ENCODE peak calls at places on chromosomes 16 and 17, in five cellular contexts. C is lung, F is heart right ventricle, Q is A549, T is fibroblast of lung. Y is an unnamed sample.

GRCh38 chr17:35345926-35346771 is 27.3 kb downstream of the SLFN11 start:
- DNase-seq in T (peak), F (peak), C (peak), Q (no peak), Y (peak)

GRCh38 chr17:38604479-38605229 is 1.1 kb downstream of the SRCIN1 start:
- DNase-seq in F (no peak), Q (peak), C (no peak), T (no peak), Y (no peak)

GRCh38 chr17:41390411-41390938 is 6.9 kb downstream of the KRT31 start:
- DNase-seq in C (no peak), F (no peak), Q (no peak), T (no peak), Y (no peak)

GRCh38 chr17:15197229-15197628 is 67.9 kb downstream of the PMP22 start:
- DNase-seq in C (no peak), F (no peak), Q (no peak), T (no peak), Y (no peak)

GRCh38 chr17:72725432-72726068 is 366.9 kb downstream of the SLC39A11 start:
- DNase-seq in T (peak), Q (peak), F (peak), C (peak), Y (peak)

GRCh38 chr16:55563797-55564196 is 2.7 kb upstream of the CAPNS2 start:
- DNase-seq in F (no peak), T (no peak), C (no peak), Q (no peak), Y (no peak)

GRCh38 chr16:1188781-1189189 is 35.9 kb downstream of the CACNA1H start:
- DNase-seq in C (no peak), F (peak), T (peak), Q (no peak), Y (peak)

GRCh38 chr17:3765981-3766380 is 35.0 kb downstream of the ITGAE start:
- DNase-seq in C (no peak), T (no peak), F (no peak), Q (no peak), Y (no peak)

GRCh38 chr16:4864728-4865127 is 17.4 kb downstream of the UBN1 start:
- DNase-seq in T (no peak), C (no peak), F (no peak), Q (no peak), Y (no peak)

GRCh38 chr17:13306310-13306962 is 288.6 kb upstream of the ELAC2 start:
- DNase-seq in T (peak), C (no peak), Q (peak), F (peak), Y (peak)

GRCh38 chr16:14284930-14285541 is 213.9 kb downstream of the MRTFB start:
- DNase-seq in Q (peak), C (no peak), T (peak), F (no peak), Y (peak)

GRCh38 chr17:44375196-44376017 is 11.8 kb upstream of the FAM171A2 start:
- DNase-seq in Q (no peak), F (no peak), T (no peak), C (no peak), Y (no peak)

GRCh38 chr16:83733301-83733700 is 74.5 kb upstream of the HSBP1 start:
- DNase-seq in Q (no peak), T (peak), F (no peak), C (no peak), Y (peak)

GRCh38 chr16:23826528-23827244 is 9.1 kb upstream of the PRKCB start:
- DNase-seq in C (no peak), Q (no peak), T (no peak), F (no peak), Y (no peak)

DNA sequence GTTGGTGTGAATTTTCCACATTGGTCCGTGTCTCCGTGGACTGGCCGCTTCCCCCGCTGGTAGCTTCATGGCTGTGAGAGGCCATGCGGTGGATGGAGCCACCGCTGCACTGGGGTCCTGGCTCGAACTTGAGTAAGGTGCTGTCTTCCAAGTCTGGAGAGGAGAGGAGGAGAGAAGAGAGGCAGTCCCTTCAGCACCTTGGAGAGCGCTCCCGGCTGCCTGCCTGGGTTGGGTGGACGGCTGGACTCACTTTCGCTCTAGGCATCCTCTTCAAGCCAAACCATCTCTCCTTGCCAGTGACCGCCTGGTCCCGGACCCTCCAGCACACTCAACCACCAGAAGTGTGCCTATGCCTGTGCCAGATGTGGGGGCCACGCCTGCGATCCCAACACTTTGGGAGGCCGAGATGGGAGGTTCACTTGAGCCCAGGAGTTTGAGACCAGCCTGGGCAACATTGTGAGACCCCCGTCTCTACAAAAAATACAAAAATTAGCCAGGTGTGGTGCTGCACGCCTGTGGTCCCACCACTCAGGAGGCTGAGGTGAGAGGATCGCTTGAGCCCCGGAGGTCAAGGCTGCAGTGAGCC is 6.2 kb downstream of the JPH3 start:
- DNase-seq in F (peak), Q (no peak), C (no peak), T (peak), Y (peak)
- H3K4me3 ChIP-seq in F (no peak), Q (no peak), C (no peak), T (no peak), Y (no peak)

DNA sequence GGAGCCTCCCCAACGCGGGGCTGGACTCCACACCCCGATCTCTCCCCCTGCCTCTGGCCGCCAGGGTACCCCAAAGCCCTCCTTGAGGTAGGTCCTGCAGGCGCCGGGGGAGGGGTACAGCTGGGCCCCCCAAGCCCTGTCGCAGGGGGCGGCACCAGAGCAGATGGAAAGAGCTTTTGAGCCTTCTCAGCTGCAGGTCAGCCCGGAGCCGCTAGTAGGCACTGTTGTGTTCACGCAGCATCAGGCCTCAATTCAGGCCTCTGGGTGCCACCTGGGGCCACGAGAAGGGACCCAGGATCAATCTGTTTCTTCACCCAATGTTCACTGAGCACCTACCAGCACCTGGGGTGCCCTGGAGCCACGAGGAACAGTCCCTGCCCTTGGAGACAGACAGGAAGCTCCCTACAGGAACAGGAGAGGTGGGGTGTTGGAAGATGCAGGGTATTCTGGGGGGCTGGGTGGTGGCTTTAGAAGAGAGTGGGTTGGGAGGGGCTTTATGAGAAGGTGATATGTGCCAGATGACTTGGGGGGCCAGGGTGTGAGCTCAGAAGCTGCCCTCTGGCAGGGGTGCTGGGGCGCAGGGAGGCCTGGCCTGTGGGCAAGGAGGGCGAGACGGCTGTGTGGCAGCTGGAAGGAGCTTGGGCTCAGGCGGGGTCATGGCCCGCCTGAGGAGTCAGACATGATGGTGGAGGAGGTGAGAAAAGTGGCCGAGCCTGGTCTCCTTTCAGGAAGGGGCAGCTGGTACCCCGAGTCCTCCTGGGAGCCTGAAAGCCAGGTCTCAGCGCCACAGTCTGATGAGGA is 122.0 kb upstream of the GSE1 start:
- DNase-seq in T (no peak), F (no peak), C (no peak), Q (peak), Y (no peak)
- TF ChIP-seq CTCF in T (peak), F (peak), C (no peak), Q (peak), Y (peak)

GRCh38 chr16:30096862-30097563 is 1.0 kb upstream of the YPEL3 start:
- DNase-seq in Q (no peak), C (no peak), T (no peak), F (no peak), Y (no peak)

GRCh38 chr16:30092373-30093010 is 768 bp upstream of the TBX6 start:
- DNase-seq in C (peak), T (peak), F (peak), Q (peak), Y (peak)

GRCh38 chr16:30095166-30096078 is 591 bp downstream of the YPEL3 start:
- DNase-seq in T (no peak), C (no peak), Q (no peak), F (no peak), Y (no peak)

GRCh38 chr16:30096105-30096861 is at the start of gene YPEL3:
- DNase-seq in C (peak), F (peak), T (peak), Q (peak), Y (peak)

GRCh38 chr16:30094541-30095165 is 1.4 kb downstream of the YPEL3 start:
- DNase-seq in F (no peak), T (no peak), Q (no peak), C (no peak), Y (no peak)
- H3K4me3 ChIP-seq in F (peak), T (peak), Q (no peak), C (peak), Y (peak)

GRCh38 chr17:1860978-1861377 is 31.2 kb downstream of the RPA1 start:
- DNase-seq in T (no peak), F (no peak), Q (no peak), C (no peak), Y (no peak)

GRCh38 chr17:1867307-1867706 is 37.5 kb downstream of the RPA1 start:
- DNase-seq in C (no peak), F (no peak), Q (no peak), T (no peak), Y (no peak)

GRCh38 chr17:1861391-1862010 is 31.7 kb downstream of the RPA1 start:
- DNase-seq in F (no peak), C (no peak), Q (no peak), T (no peak), Y (no peak)

GRCh38 chr17:1868090-1868489 is 38.3 kb downstream of the RPA1 start:
- DNase-seq in F (no peak), T (no peak), C (no peak), Q (no peak), Y (no peak)

GRCh38 chr17:1865252-1866037 is 35.6 kb downstream of the RPA1 start:
- DNase-seq in C (no peak), T (peak), Q (peak), F (peak), Y (peak)
- TF ChIP-seq CTCF in C (peak), T (peak), Q (peak), F (peak), Y (peak)

GRCh38 chr17:58756246-58757161 is 850 bp downstream of the PPM1E start:
- DNase-seq in F (no peak), Q (no peak), C (no peak), T (no peak), Y (peak)

GRCh38 chr17:58758890-58759289 is 3.2 kb downstream of the PPM1E start:
- DNase-seq in F (no peak), Q (no peak), T (no peak), C (no peak), Y (no peak)

GRCh38 chr17:58755269-58755576 is 431 bp upstream of the PPM1E start:
- DNase-seq in C (no peak), F (no peak), T (no peak), Q (peak), Y (no peak)

GRCh38 chr17:58755577-58756245 is at the start of gene PPM1E:
- DNase-seq in Q (peak), F (peak), C (no peak), T (peak), Y (peak)

GRCh38 chr17:58757162-58757613 is 1.5 kb downstream of the PPM1E start:
- DNase-seq in C (no peak), T (no peak), F (no peak), Q (no peak), Y (no peak)
- H3K4me3 ChIP-seq in C (no peak), T (no peak), F (peak), Q (no peak), Y (no peak)

DNA sequence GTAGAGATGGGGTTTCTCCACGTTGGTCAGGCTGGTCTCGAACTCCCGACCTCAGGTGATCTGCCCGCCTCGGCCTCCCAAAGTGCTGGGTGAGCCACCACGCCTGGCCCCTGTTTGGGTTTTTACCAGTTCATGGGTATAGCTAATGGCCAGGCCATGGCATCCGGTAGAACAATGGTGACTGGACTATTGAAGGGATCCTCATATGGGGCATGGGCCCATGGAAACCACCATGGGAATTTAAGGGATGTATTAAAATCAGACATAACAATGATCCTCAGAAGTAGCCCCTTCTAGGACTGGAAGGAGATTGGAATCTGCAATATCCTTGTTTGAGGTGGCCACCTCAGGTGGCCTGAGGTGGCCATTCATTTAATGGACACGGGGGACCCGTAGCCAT is 17.5 kb upstream of the GUCY2D start:
- DNase-seq in Q (no peak), T (no peak), F (no peak), C (no peak), Y (no peak)
- TF ChIP-seq CTCF in Q (no peak), T (no peak), F (no peak), C (no peak), Y (no peak)

GRCh38 chr16:87806608-87807546 is 41.1 kb upstream of the KLHDC4 start:
- DNase-seq in C (peak), Q (peak), T (peak), F (peak), Y (peak)
- H3K4me3 ChIP-seq in C (no peak), Q (peak), T (peak), F (peak), Y (peak)

DNA sequence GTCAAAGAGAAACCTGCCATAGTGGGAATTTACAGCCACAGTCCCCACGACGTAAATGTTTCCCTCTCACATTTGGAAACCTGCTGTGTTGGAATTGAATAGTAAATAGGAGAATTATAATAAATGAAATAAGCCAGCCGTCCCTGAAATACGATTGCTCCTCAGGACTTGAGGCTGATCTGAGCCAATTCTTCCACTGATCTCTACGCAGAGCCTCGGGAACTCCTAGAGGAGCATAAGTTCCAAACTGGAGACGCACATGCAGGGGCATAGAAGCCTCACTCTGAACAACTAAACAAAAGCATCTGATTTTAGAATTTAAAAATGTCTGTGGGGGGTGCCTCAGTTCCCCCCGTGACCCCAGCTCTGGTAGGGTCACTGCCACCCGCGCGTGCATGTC is 10.2 kb upstream of the TEX19 start:
- DNase-seq in F (no peak), Q (no peak), T (no peak), C (no peak), Y (peak)
- TF ChIP-seq CTCF in F (no peak), Q (no peak), T (no peak), C (no peak), Y (no peak)

Y was measured in foreskin fibroblast.